ENCODE peak calls at places on chromosome 13, in seven cellular contexts. One of them, this sample, is unnamed.

GRCh38 chr13:114026128-114026880 is 52.4 kb upstream of the C13orf46 start:
- DNase-seq in osteoblast: no peak
- DNase-seq in breast epithelium: no peak
- DNase-seq in cardiac muscle cell: no peak
- DNase-seq in cardiac fibroblast: no peak
- DNase-seq in stimulated activated CD8-positive, alpha-beta memory T cell treated with anti-CD3 and anti-CD28 coated beads, Interleukin-4, amount 100 ng/mL, for 1 hour: no peak
- DNase-seq in HS-5: no peak
- DNase-seq in this sample: no peak

GRCh38 chr13:40130871-40131636 is 475.6 kb downstream of the COG6 start:
- DNase-seq in osteoblast: no peak
- DNase-seq in cardiac fibroblast: peak
- DNase-seq in stimulated activated CD8-positive, alpha-beta memory T cell treated with anti-CD3 and anti-CD28 coated beads, Interleukin-4, amount 100 ng/mL, for 1 hour: no peak
- DNase-seq in cardiac muscle cell: peak
- DNase-seq in HS-5: no peak
- DNase-seq in breast epithelium: no peak
- DNase-seq in this sample: no peak

GRCh38 chr13:47904239-47904638 is 96.8 kb downstream of the SUCLA2 start:
- DNase-seq in breast epithelium: no peak
- DNase-seq in HS-5: no peak
- DNase-seq in stimulated activated CD8-positive, alpha-beta memory T cell treated with anti-CD3 and anti-CD28 coated beads, Interleukin-4, amount 100 ng/mL, for 1 hour: no peak
- DNase-seq in osteoblast: no peak
- DNase-seq in cardiac fibroblast: no peak
- DNase-seq in cardiac muscle cell: no peak
- DNase-seq in this sample: no peak

GRCh38 chr13:99303863-99304521 is 3.2 kb downstream of the GPR183 start:
- DNase-seq in stimulated activated CD8-positive, alpha-beta memory T cell treated with anti-CD3 and anti-CD28 coated beads, Interleukin-4, amount 100 ng/mL, for 1 hour: no peak
- DNase-seq in cardiac fibroblast: no peak
- DNase-seq in cardiac muscle cell: no peak
- DNase-seq in HS-5: no peak
- DNase-seq in breast epithelium: no peak
- DNase-seq in osteoblast: no peak
- DNase-seq in this sample: no peak

GRCh38 chr13:22793598-22794134 is 387.1 kb upstream of the SGCG start:
- DNase-seq in cardiac fibroblast: no peak
- DNase-seq in stimulated activated CD8-positive, alpha-beta memory T cell treated with anti-CD3 and anti-CD28 coated beads, Interleukin-4, amount 100 ng/mL, for 1 hour: no peak
- DNase-seq in HS-5: no peak
- DNase-seq in osteoblast: no peak
- DNase-seq in breast epithelium: no peak
- DNase-seq in cardiac muscle cell: no peak
- DNase-seq in this sample: no peak

GRCh38 chr13:100542546-100543156 is 45.9 kb downstream of the GGACT start:
- DNase-seq in cardiac fibroblast: peak
- DNase-seq in HS-5: peak
- DNase-seq in osteoblast: peak
- DNase-seq in cardiac muscle cell: peak
- DNase-seq in stimulated activated CD8-positive, alpha-beta memory T cell treated with anti-CD3 and anti-CD28 coated beads, Interleukin-4, amount 100 ng/mL, for 1 hour: no peak
- DNase-seq in breast epithelium: no peak
- DNase-seq in this sample: no peak

GRCh38 chr13:19048381-19048780 is 133.2 kb downstream of the TUBA3C start:
- DNase-seq in breast epithelium: no peak
- DNase-seq in osteoblast: no peak
- DNase-seq in cardiac fibroblast: no peak
- DNase-seq in cardiac muscle cell: no peak
- DNase-seq in HS-5: no peak
- DNase-seq in stimulated activated CD8-positive, alpha-beta memory T cell treated with anti-CD3 and anti-CD28 coated beads, Interleukin-4, amount 100 ng/mL, for 1 hour: no peak
- DNase-seq in this sample: no peak

GRCh38 chr13:97631158-97631557 is 197.2 kb downstream of the RAP2A start:
- DNase-seq in HS-5: no peak
- DNase-seq in osteoblast: no peak
- DNase-seq in cardiac muscle cell: no peak
- DNase-seq in cardiac fibroblast: no peak
- DNase-seq in breast epithelium: no peak
- DNase-seq in stimulated activated CD8-positive, alpha-beta memory T cell treated with anti-CD3 and anti-CD28 coated beads, Interleukin-4, amount 100 ng/mL, for 1 hour: no peak
- DNase-seq in this sample: no peak

GRCh38 chr13:60577761-60578160 is 180.7 kb downstream of the TDRD3 start:
- DNase-seq in cardiac fibroblast: no peak
- DNase-seq in breast epithelium: no peak
- DNase-seq in osteoblast: no peak
- DNase-seq in cardiac muscle cell: no peak
- DNase-seq in stimulated activated CD8-positive, alpha-beta memory T cell treated with anti-CD3 and anti-CD28 coated beads, Interleukin-4, amount 100 ng/mL, for 1 hour: no peak
- DNase-seq in HS-5: no peak
- DNase-seq in this sample: no peak

GRCh38 chr13:28671393-28671792 is 12.5 kb downstream of the POMP start:
- DNase-seq in HS-5: no peak
- DNase-seq in stimulated activated CD8-positive, alpha-beta memory T cell treated with anti-CD3 and anti-CD28 coated beads, Interleukin-4, amount 100 ng/mL, for 1 hour: no peak
- DNase-seq in cardiac fibroblast: no peak
- DNase-seq in cardiac muscle cell: no peak
- DNase-seq in osteoblast: no peak
- DNase-seq in breast epithelium: no peak
- DNase-seq in this sample: no peak

GRCh38 chr13:20141238-20142018 is 19.4 kb downstream of the GJA3 start:
- DNase-seq in breast epithelium: no peak
- DNase-seq in HS-5: no peak
- DNase-seq in cardiac muscle cell: no peak
- DNase-seq in cardiac fibroblast: no peak
- DNase-seq in osteoblast: no peak
- DNase-seq in stimulated activated CD8-positive, alpha-beta memory T cell treated with anti-CD3 and anti-CD28 coated beads, Interleukin-4, amount 100 ng/mL, for 1 hour: no peak
- DNase-seq in this sample: no peak

GRCh38 chr13:20696073-20696472 is 7.4 kb upstream of the IL17D start:
- DNase-seq in breast epithelium: no peak
- DNase-seq in stimulated activated CD8-positive, alpha-beta memory T cell treated with anti-CD3 and anti-CD28 coated beads, Interleukin-4, amount 100 ng/mL, for 1 hour: no peak
- DNase-seq in cardiac muscle cell: no peak
- DNase-seq in HS-5: no peak
- DNase-seq in osteoblast: peak
- DNase-seq in cardiac fibroblast: no peak
- DNase-seq in this sample: no peak

GRCh38 chr13:43611631-43612416 is 174.9 kb downstream of the ENOX1 start:
- DNase-seq in stimulated activated CD8-positive, alpha-beta memory T cell treated with anti-CD3 and anti-CD28 coated beads, Interleukin-4, amount 100 ng/mL, for 1 hour: no peak
- DNase-seq in osteoblast: no peak
- DNase-seq in cardiac fibroblast: no peak
- DNase-seq in HS-5: no peak
- DNase-seq in cardiac muscle cell: no peak
- DNase-seq in breast epithelium: no peak
- DNase-seq in this sample: no peak

GRCh38 chr13:98207411-98207810 is 30.3 kb upstream of the RNF113B start:
- DNase-seq in HS-5: no peak
- DNase-seq in cardiac muscle cell: no peak
- DNase-seq in stimulated activated CD8-positive, alpha-beta memory T cell treated with anti-CD3 and anti-CD28 coated beads, Interleukin-4, amount 100 ng/mL, for 1 hour: no peak
- DNase-seq in breast epithelium: no peak
- DNase-seq in cardiac fibroblast: peak
- DNase-seq in osteoblast: peak
- DNase-seq in this sample: no peak

GRCh38 chr13:90872491-90873025 is 474.9 kb upstream of the MIR17HG start:
- DNase-seq in HS-5: no peak
- DNase-seq in stimulated activated CD8-positive, alpha-beta memory T cell treated with anti-CD3 and anti-CD28 coated beads, Interleukin-4, amount 100 ng/mL, for 1 hour: no peak
- DNase-seq in breast epithelium: no peak
- DNase-seq in cardiac fibroblast: no peak
- DNase-seq in cardiac muscle cell: no peak
- DNase-seq in osteoblast: no peak
- DNase-seq in this sample: no peak

GRCh38 chr13:24899601-24900000 is 135.6 kb downstream of the RNF17 start:
- DNase-seq in osteoblast: no peak
- DNase-seq in HS-5: no peak
- DNase-seq in stimulated activated CD8-positive, alpha-beta memory T cell treated with anti-CD3 and anti-CD28 coated beads, Interleukin-4, amount 100 ng/mL, for 1 hour: no peak
- DNase-seq in cardiac fibroblast: peak
- DNase-seq in cardiac muscle cell: no peak
- DNase-seq in breast epithelium: no peak
- DNase-seq in this sample: no peak

GRCh38 chr13:44815507-44816074 is 173.7 kb downstream of the NUFIP1 start:
- DNase-seq in osteoblast: peak
- DNase-seq in HS-5: peak
- DNase-seq in stimulated activated CD8-positive, alpha-beta memory T cell treated with anti-CD3 and anti-CD28 coated beads, Interleukin-4, amount 100 ng/mL, for 1 hour: no peak
- DNase-seq in breast epithelium: peak
- DNase-seq in cardiac muscle cell: peak
- DNase-seq in cardiac fibroblast: peak
- DNase-seq in this sample: no peak

GRCh38 chr13:69109891-69110525 is 997.6 kb upstream of the ATXN8OS start:
- DNase-seq in stimulated activated CD8-positive, alpha-beta memory T cell treated with anti-CD3 and anti-CD28 coated beads, Interleukin-4, amount 100 ng/mL, for 1 hour: no peak
- DNase-seq in cardiac fibroblast: no peak
- DNase-seq in cardiac muscle cell: no peak
- DNase-seq in HS-5: no peak
- DNase-seq in breast epithelium: no peak
- DNase-seq in osteoblast: no peak
- DNase-seq in this sample: no peak

GRCh38 chr13:110326263-110326904 is 19.3 kb downstream of the COL4A2 start:
- DNase-seq in cardiac fibroblast: no peak
- DNase-seq in osteoblast: no peak
- DNase-seq in HS-5: no peak
- DNase-seq in cardiac muscle cell: no peak
- DNase-seq in breast epithelium: no peak
- DNase-seq in stimulated activated CD8-positive, alpha-beta memory T cell treated with anti-CD3 and anti-CD28 coated beads, Interleukin-4, amount 100 ng/mL, for 1 hour: no peak
- DNase-seq in this sample: no peak

GRCh38 chr13:21639604-21640003 is 31.3 kb upstream of the FGF9 start:
- DNase-seq in HS-5: no peak
- DNase-seq in stimulated activated CD8-positive, alpha-beta memory T cell treated with anti-CD3 and anti-CD28 coated beads, Interleukin-4, amount 100 ng/mL, for 1 hour: no peak
- DNase-seq in osteoblast: no peak
- DNase-seq in breast epithelium: no peak
- DNase-seq in cardiac muscle cell: no peak
- DNase-seq in cardiac fibroblast: no peak
- DNase-seq in this sample: no peak